ENCODE peak calls at places on chromosomes 1 and 21, in four cellular contexts. B is GM12878, N is HepG2, F is K562. X is an unnamed sample.

GRCh38 chr1:207058878-207059867 is 6.1 kb downstream of the PFKFB2 start:
- DNase-seq in B (no peak), N (no peak), F (peak), X (peak)

GRCh38 chr21:44428281-44428942 is 26.9 kb upstream of the LRRC3 start:
- DNase-seq in N (peak), F (peak), B (no peak), X (peak)

GRCh38 chr1:209387969-209388329 is 195.6 kb upstream of the CAMK1G start:
- DNase-seq in F (no peak), N (no peak), B (no peak), X (no peak)

GRCh38 chr1:33876970-33877680 is 13.2 kb downstream of the HMGB4 start:
- DNase-seq in F (no peak), N (no peak), B (no peak), X (no peak)

GRCh38 chr1:154595621-154596020 is 12.4 kb downstream of the ADAR start:
- DNase-seq in B (no peak), F (no peak), N (no peak), X (no peak)

GRCh38 chr21:45128613-45129226 is 54.3 kb downstream of the ADARB1 start:
- DNase-seq in B (no peak), N (peak), F (no peak), X (peak)

GRCh38 chr1:58649555-58649954 is 50.3 kb downstream of the MYSM1 start:
- DNase-seq in B (no peak), F (no peak), N (no peak), X (no peak)

GRCh38 chr1:160205974-160206369 is 788 bp downstream of the PEA15 start:
- DNase-seq in N (no peak), F (peak), B (no peak), X (no peak)

GRCh38 chr1:229058716-229059115 is 212.2 kb upstream of the RAB4A start:
- DNase-seq in N (no peak), F (no peak), B (no peak), X (no peak)

GRCh38 chr1:100622966-100623762 is 85.2 kb downstream of the GPR88 start:
- DNase-seq in B (no peak), N (no peak), F (no peak), X (no peak)

GRCh38 chr1:216566809-216567208 is 143.6 kb upstream of the USH2A start:
- DNase-seq in F (no peak), B (no peak), N (no peak), X (no peak)

GRCh38 chr1:3905266-3905952 is 5.3 kb upstream of the C1orf174 start:
- DNase-seq in B (no peak), F (no peak), N (no peak), X (no peak)

GRCh38 chr1:28833396-28833795 is 21.4 kb downstream of the OPRD1 start:
- DNase-seq in B (no peak), N (no peak), F (no peak), X (no peak)

GRCh38 chr1:43536196-43536863 is 5.6 kb downstream of the PTPRF start:
- DNase-seq in F (no peak), N (no peak), B (no peak), X (no peak)

GRCh38 chr1:15459771-15460719 is 3.5 kb downstream of the CELA2A start:
- DNase-seq in F (no peak), B (no peak), N (no peak), X (no peak)

GRCh38 chr1:201739492-201740085 is 89.4 kb upstream of the IPO9 start:
- DNase-seq in F (no peak), N (no peak), B (no peak), X (peak)

DNA sequence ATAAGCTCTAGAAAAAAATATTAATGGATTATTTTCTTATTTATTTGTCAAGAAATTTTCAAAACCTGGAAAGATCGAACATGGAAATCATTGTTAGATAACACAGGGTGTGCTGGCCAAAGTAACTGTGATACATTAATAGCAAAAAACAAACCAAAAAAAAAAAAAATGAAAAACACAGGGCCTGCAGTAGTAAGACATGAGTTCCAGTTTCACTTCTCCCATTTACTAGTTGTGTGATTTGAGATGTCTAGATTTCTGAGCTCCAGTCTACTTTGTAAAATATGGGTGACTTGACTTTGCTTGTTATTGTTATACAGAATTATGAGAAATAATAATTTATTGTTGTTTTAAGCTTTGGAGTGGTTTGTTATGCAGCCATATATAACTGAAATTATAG is 13.6 kb downstream of the FAM177B start:
- DNase-seq in B (no peak), N (no peak), F (no peak), X (no peak)
- TF ChIP-seq CBFB in B (no peak), N (no peak), F (no peak), X (no peak)

DNA sequence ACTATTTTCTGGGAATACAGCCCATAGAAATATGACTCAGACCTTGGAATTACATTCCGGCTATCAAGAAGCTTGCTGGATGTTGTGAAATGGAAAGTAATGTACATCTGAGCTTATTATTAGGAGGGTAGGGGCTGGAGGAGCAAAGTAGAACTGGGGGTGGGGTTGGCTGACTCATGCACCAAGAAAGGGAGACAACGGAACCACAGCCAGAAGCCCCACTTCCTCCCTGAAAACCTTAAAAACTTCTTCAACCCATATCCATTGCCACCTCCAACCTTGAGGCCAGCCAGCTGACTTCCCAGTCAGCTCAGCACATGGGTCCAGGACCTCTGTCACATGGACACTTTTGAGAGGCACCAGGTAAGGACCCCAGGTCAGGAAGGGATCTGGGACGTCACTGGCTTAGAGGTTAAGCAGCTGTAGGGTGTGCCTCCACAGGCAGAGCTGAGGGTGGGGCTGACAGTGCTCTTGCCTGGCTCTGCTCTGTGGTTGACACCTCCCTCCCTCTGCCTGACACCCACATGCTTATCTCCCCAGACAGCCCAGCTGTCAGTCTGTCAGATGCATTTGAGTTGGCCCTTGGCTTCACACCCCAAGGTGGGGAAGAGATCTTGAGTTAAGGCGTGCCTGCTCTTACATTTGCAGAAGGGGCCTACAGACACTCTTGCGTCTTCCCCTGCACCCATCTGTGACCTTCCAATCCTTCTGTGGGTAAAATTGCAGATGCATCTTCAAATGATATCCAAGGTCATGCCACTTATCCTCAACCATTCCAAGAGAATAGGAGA is 5.7 kb upstream of the ZNF683 start:
- DNase-seq in N (no peak), B (peak), F (peak), X (no peak)
- TF ChIP-seq CBFB in N (no peak), B (no peak), F (peak), X (no peak)

GRCh38 chr1:27784664-27785063 is 11.6 kb downstream of the STX12 start:
- DNase-seq in B (no peak), N (no peak), F (no peak), X (no peak)

GRCh38 chr1:27787895-27788294 is 14.9 kb downstream of the STX12 start:
- DNase-seq in F (no peak), B (no peak), N (no peak), X (no peak)

GRCh38 chr1:27795601-27796000 is 22.6 kb downstream of the STX12 start:
- DNase-seq in B (no peak), N (no peak), F (no peak), X (no peak)

GRCh38 chr1:27785763-27786162 is 12.7 kb downstream of the STX12 start:
- DNase-seq in F (no peak), N (no peak), B (no peak), X (no peak)

GRCh38 chr1:27789511-27790154 is 16.6 kb downstream of the STX12 start:
- DNase-seq in F (no peak), B (no peak), N (no peak), X (no peak)
- TF ChIP-seq CBFB in F (no peak), B (no peak), N (no peak), X (no peak)

GRCh38 chr1:107544285-107544684 is 403.4 kb downstream of the NTNG1 start:
- DNase-seq in F (no peak), B (no peak), N (no peak), X (no peak)
- TF ChIP-seq CBFB in F (no peak), B (no peak), N (no peak), X (no peak)

GRCh38 chr1:223224465-223224864 is 81.4 kb upstream of the TLR5 start:
- DNase-seq in N (no peak), B (no peak), F (no peak), X (peak)
- TF ChIP-seq CBFB in N (no peak), B (no peak), F (peak), X (no peak)

DNA sequence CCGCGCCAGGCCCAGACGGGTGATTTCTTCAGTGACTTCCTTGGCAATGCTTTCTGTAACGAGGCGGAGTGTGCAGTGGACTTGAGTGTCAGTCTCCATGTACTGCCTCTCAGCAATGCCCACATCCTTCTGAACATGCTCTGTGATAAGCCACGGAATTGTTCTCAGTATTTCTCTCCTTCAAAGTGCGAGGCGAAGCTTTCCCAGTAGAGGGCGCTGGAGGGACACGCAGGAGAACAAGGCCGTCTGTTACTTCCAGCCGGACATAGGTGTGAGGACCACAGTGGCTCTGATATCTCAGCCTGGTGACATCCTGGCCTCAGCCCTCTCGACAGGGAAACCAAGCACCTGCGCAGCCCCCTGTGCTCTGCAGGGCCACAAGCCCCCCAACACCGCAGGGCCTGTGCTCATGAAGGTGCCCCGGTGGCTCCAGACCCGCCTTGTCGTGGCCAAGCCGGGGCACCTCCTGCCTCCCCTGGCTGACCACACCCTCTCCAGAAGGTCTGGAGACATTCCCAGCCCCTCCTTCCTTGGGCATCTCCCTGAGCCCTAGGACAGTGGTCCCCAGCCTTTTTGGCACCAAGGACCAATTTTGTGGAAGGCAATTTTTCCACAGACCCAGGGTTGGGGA is 46.1 kb upstream of the BACE2 start:
- DNase-seq in F (peak), B (peak), N (peak), X (peak)
- TF ChIP-seq CBFB in F (no peak), B (no peak), N (no peak), X (no peak)

GRCh38 chr1:6807782-6808181 is 22.5 kb downstream of the CAMTA1 start:
- DNase-seq in F (no peak), B (no peak), N (peak), X (no peak)
- TF ChIP-seq CBFB in F (no peak), B (no peak), N (no peak), X (no peak)

GRCh38 chr1:59703226-59703917 is 111.4 kb upstream of the HOOK1 start:
- DNase-seq in F (no peak), B (no peak), N (no peak), X (no peak)

GRCh38 chr1:59704721-59705120 is 110.0 kb upstream of the HOOK1 start:
- DNase-seq in F (no peak), N (no peak), B (no peak), X (no peak)

GRCh38 chr1:59707216-59707615 is 107.5 kb upstream of the HOOK1 start:
- DNase-seq in F (no peak), N (no peak), B (no peak), X (no peak)

GRCh38 chr1:59703918-59704378 is 110.8 kb upstream of the HOOK1 start:
- DNase-seq in B (no peak), N (no peak), F (no peak), X (no peak)

GRCh38 chr1:59705849-59706599 is 108.7 kb upstream of the HOOK1 start:
- DNase-seq in F (no peak), B (no peak), N (no peak), X (no peak)
- TF ChIP-seq CBFB in F (no peak), B (no peak), N (no peak), X (no peak)

DNA sequence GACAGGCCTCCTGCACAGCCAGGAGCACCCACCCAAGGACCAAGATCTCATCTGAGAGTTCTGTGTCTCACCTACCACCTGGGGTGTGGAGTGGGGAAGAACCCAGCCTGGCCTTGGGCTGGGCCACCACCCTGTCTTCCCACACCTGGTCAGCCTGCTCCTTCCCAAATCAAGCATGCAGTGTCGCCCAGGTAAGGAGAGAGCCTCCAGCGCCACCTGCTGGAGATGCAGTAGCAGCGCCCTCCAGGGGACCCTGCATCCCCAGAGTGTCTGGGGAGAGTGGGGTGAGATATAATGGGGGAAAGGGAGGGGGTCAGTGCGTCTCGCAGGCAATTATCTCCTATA is 32.3 kb downstream of the KIAA2013 start:
- DNase-seq in B (no peak), F (peak), N (peak), X (peak)
- TF ChIP-seq CBFB in B (no peak), F (no peak), N (no peak), X (no peak)

X was measured in WTC11.